ENCODE peak calls at places on chromosomes 4 and X, in ten cellular contexts. One of them, this sample, is unnamed. For H3K27me3, the result is how much of the 10 kb centered on the place peaks cover.

GRCh38 chr4:57077550-57078311 is 32.5 kb downstream of the IGFBP7 start:
- DNase-seq in cardiac muscle cell: peak
- DNase-seq in right cardiac atrium: no peak
- DNase-seq in endothelial cell of umbilical vein: peak
- DNase-seq in aorta: no peak
- DNase-seq in PC-3: peak
- DNase-seq in CD4-positive, alpha-beta T cell: no peak
- DNase-seq in sigmoid colon: no peak
- DNase-seq in ovary: no peak
- DNase-seq in body of pancreas: no peak
- DNase-seq in this sample: no peak

GRCh38 chr4:106358899-106359298 is 9.7 kb downstream of the GIMD1 start:
- DNase-seq in cardiac muscle cell: peak
- DNase-seq in right cardiac atrium: no peak
- DNase-seq in endothelial cell of umbilical vein: no peak
- DNase-seq in aorta: no peak
- DNase-seq in PC-3: peak
- DNase-seq in CD4-positive, alpha-beta T cell: no peak
- DNase-seq in sigmoid colon: no peak
- DNase-seq in ovary: no peak
- DNase-seq in body of pancreas: no peak
- DNase-seq in this sample: no peak

GRCh38 chrX:18994713-18995112 is 10.8 kb upstream of the PHKA2 start:
- DNase-seq in cardiac muscle cell: peak
- DNase-seq in right cardiac atrium: no peak
- DNase-seq in endothelial cell of umbilical vein: no peak
- DNase-seq in aorta: no peak
- DNase-seq in PC-3: peak
- DNase-seq in CD4-positive, alpha-beta T cell: no peak
- DNase-seq in sigmoid colon: no peak
- DNase-seq in ovary: no peak
- DNase-seq in body of pancreas: no peak
- DNase-seq in this sample: no peak

GRCh38 chr4:30716158-30716557 is 4.0 kb upstream of the PCDH7 start:
- DNase-seq in cardiac muscle cell: peak
- DNase-seq in right cardiac atrium: no peak
- DNase-seq in endothelial cell of umbilical vein: peak
- DNase-seq in aorta: no peak
- DNase-seq in PC-3: peak
- DNase-seq in CD4-positive, alpha-beta T cell: no peak
- DNase-seq in sigmoid colon: no peak
- DNase-seq in ovary: no peak
- DNase-seq in body of pancreas: no peak
- DNase-seq in this sample: no peak

GRCh38 chr4:98659741-98660507 is 1.5 kb upstream of the TSPAN5 start:
- DNase-seq in cardiac muscle cell: peak
- DNase-seq in right cardiac atrium: no peak
- DNase-seq in endothelial cell of umbilical vein: peak
- DNase-seq in aorta: no peak
- DNase-seq in PC-3: peak
- DNase-seq in CD4-positive, alpha-beta T cell: no peak
- DNase-seq in sigmoid colon: no peak
- DNase-seq in ovary: no peak
- DNase-seq in body of pancreas: no peak
- DNase-seq in this sample: no peak

GRCh38 chr4:173288296-173288695 is 45.9 kb downstream of the HMGB2 start:
- DNase-seq in cardiac muscle cell: peak
- DNase-seq in right cardiac atrium: peak
- DNase-seq in endothelial cell of umbilical vein: peak
- DNase-seq in aorta: no peak
- DNase-seq in PC-3: peak
- DNase-seq in CD4-positive, alpha-beta T cell: peak
- DNase-seq in sigmoid colon: peak
- DNase-seq in ovary: no peak
- DNase-seq in body of pancreas: peak
- DNase-seq in this sample: no peak

GRCh38 chr4:152458801-152459302 is 77.0 kb downstream of the FBXW7 start:
- DNase-seq in cardiac muscle cell: peak
- DNase-seq in right cardiac atrium: no peak
- DNase-seq in endothelial cell of umbilical vein: no peak
- DNase-seq in aorta: no peak
- DNase-seq in PC-3: no peak
- DNase-seq in CD4-positive, alpha-beta T cell: no peak
- DNase-seq in sigmoid colon: no peak
- DNase-seq in ovary: no peak
- DNase-seq in body of pancreas: no peak
- DNase-seq in this sample: no peak

GRCh38 chr4:180947421-180947820 is 1295.8 kb upstream of the TENM3 start:
- DNase-seq in cardiac muscle cell: peak
- DNase-seq in right cardiac atrium: no peak
- DNase-seq in endothelial cell of umbilical vein: no peak
- DNase-seq in aorta: no peak
- DNase-seq in PC-3: peak
- DNase-seq in CD4-positive, alpha-beta T cell: no peak
- DNase-seq in sigmoid colon: no peak
- DNase-seq in ovary: no peak
- DNase-seq in body of pancreas: no peak
- DNase-seq in this sample: no peak

GRCh38 chr4:53100801-53101581 is 238.9 kb downstream of the RASL11B start:
- DNase-seq in cardiac muscle cell: peak
- DNase-seq in right cardiac atrium: no peak
- DNase-seq in endothelial cell of umbilical vein: peak
- DNase-seq in aorta: no peak
- DNase-seq in PC-3: peak
- DNase-seq in CD4-positive, alpha-beta T cell: no peak
- DNase-seq in sigmoid colon: no peak
- DNase-seq in ovary: no peak
- DNase-seq in body of pancreas: no peak
- DNase-seq in this sample: no peak

GRCh38 chr4:142036795-142037583 is 400.6 kb downstream of the IL15 start:
- DNase-seq in cardiac muscle cell: no peak
- DNase-seq in right cardiac atrium: no peak
- DNase-seq in endothelial cell of umbilical vein: peak
- DNase-seq in aorta: no peak
- DNase-seq in PC-3: peak
- DNase-seq in CD4-positive, alpha-beta T cell: no peak
- DNase-seq in sigmoid colon: no peak
- DNase-seq in ovary: no peak
- DNase-seq in body of pancreas: no peak
- DNase-seq in this sample: no peak

GRCh38 chr4:68476191-68476590 is 28.9 kb downstream of the TMPRSS11E start:
- DNase-seq in cardiac muscle cell: no peak
- DNase-seq in right cardiac atrium: no peak
- DNase-seq in endothelial cell of umbilical vein: no peak
- DNase-seq in aorta: no peak
- DNase-seq in PC-3: no peak
- DNase-seq in CD4-positive, alpha-beta T cell: no peak
- DNase-seq in sigmoid colon: no peak
- DNase-seq in ovary: no peak
- DNase-seq in body of pancreas: no peak
- DNase-seq in this sample: no peak

GRCh38 chr4:105808030-105808429 is 87.2 kb upstream of the NPNT start:
- DNase-seq in cardiac muscle cell: peak
- DNase-seq in right cardiac atrium: no peak
- DNase-seq in endothelial cell of umbilical vein: no peak
- DNase-seq in aorta: no peak
- DNase-seq in PC-3: no peak
- DNase-seq in CD4-positive, alpha-beta T cell: no peak
- DNase-seq in sigmoid colon: no peak
- DNase-seq in ovary: no peak
- DNase-seq in body of pancreas: no peak
- DNase-seq in this sample: no peak

GRCh38 chr4:142818009-142818408 is 28.1 kb downstream of the INPP4B start:
- DNase-seq in cardiac muscle cell: peak
- DNase-seq in right cardiac atrium: no peak
- DNase-seq in endothelial cell of umbilical vein: no peak
- DNase-seq in aorta: no peak
- DNase-seq in PC-3: peak
- DNase-seq in CD4-positive, alpha-beta T cell: no peak
- DNase-seq in sigmoid colon: no peak
- DNase-seq in ovary: no peak
- DNase-seq in body of pancreas: no peak
- DNase-seq in this sample: no peak

GRCh38 chrX:14267224-14267623 is 237.5 kb upstream of the GEMIN8 start:
- DNase-seq in cardiac muscle cell: no peak
- DNase-seq in right cardiac atrium: no peak
- DNase-seq in endothelial cell of umbilical vein: no peak
- DNase-seq in aorta: no peak
- DNase-seq in PC-3: no peak
- DNase-seq in CD4-positive, alpha-beta T cell: no peak
- DNase-seq in sigmoid colon: no peak
- DNase-seq in ovary: no peak
- DNase-seq in body of pancreas: no peak
- DNase-seq in this sample: no peak

DNA sequence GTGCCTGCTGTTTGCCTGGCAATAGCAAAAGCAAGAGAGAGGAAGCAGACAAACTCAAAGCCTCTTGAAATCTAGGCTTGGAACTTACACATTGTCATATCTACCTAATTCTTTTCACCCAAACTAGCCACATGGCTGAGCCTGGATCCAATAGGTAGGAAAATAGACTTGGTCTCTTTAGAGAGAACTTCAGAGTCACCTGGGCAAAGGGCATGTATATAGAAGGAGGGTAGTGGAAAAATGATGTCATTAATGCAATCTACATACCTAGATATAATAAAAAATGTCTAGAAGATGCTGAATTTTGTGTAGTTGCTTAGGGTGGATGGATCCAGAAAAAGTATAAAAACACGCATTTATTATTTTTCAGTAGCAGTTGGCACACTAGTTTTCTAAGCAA is 237.0 kb upstream of the GEMIN8 start:
- DNase-seq in cardiac muscle cell: no peak
- DNase-seq in right cardiac atrium: no peak
- DNase-seq in endothelial cell of umbilical vein: no peak
- DNase-seq in aorta: no peak
- DNase-seq in PC-3: no peak
- DNase-seq in CD4-positive, alpha-beta T cell: no peak
- DNase-seq in sigmoid colon: no peak
- DNase-seq in ovary: no peak
- DNase-seq in body of pancreas: no peak
- DNase-seq in this sample: no peak
- H3K27ac ChIP-seq in cardiac muscle cell: no peak
- H3K27ac ChIP-seq in right cardiac atrium: no peak
- H3K27ac ChIP-seq in endothelial cell of umbilical vein: no peak
- H3K27ac ChIP-seq in aorta: no peak
- H3K27ac ChIP-seq in PC-3: no peak
- H3K27ac ChIP-seq in CD4-positive, alpha-beta T cell: no peak
- H3K27ac ChIP-seq in sigmoid colon: no peak
- H3K27ac ChIP-seq in ovary: no peak
- H3K27ac ChIP-seq in body of pancreas: no peak
- H3K27ac ChIP-seq in this sample: no peak

GRCh38 chrX:84873176-84873575 is 130.5 kb upstream of the APOOL start:
- DNase-seq in cardiac muscle cell: no peak
- DNase-seq in right cardiac atrium: peak
- DNase-seq in endothelial cell of umbilical vein: no peak
- DNase-seq in aorta: no peak
- DNase-seq in PC-3: no peak
- DNase-seq in CD4-positive, alpha-beta T cell: no peak
- DNase-seq in sigmoid colon: no peak
- DNase-seq in ovary: no peak
- DNase-seq in body of pancreas: no peak
- DNase-seq in this sample: no peak
- H3K27me3 ChIP-seq in cardiac muscle cell: under half
- H3K27me3 ChIP-seq in right cardiac atrium: under half
- H3K27me3 ChIP-seq in endothelial cell of umbilical vein: under half
- H3K27me3 ChIP-seq in aorta: under half
- H3K27me3 ChIP-seq in PC-3: under half
- H3K27me3 ChIP-seq in CD4-positive, alpha-beta T cell: under half
- H3K27me3 ChIP-seq in sigmoid colon: under half
- H3K27me3 ChIP-seq in ovary: under half
- H3K27me3 ChIP-seq in body of pancreas: under half
- H3K27me3 ChIP-seq in this sample: under half

GRCh38 chrX:120302434-120302833 is 8.8 kb downstream of the TMEM255A start:
- DNase-seq in cardiac muscle cell: no peak
- DNase-seq in right cardiac atrium: peak
- DNase-seq in endothelial cell of umbilical vein: no peak
- DNase-seq in aorta: no peak
- DNase-seq in PC-3: no peak
- DNase-seq in CD4-positive, alpha-beta T cell: peak
- DNase-seq in sigmoid colon: no peak
- DNase-seq in ovary: no peak
- DNase-seq in body of pancreas: peak
- DNase-seq in this sample: no peak

GRCh38 chrX:120301960-120302359 is 9.3 kb downstream of the TMEM255A start:
- DNase-seq in cardiac muscle cell: no peak
- DNase-seq in right cardiac atrium: no peak
- DNase-seq in endothelial cell of umbilical vein: no peak
- DNase-seq in aorta: no peak
- DNase-seq in PC-3: no peak
- DNase-seq in CD4-positive, alpha-beta T cell: no peak
- DNase-seq in sigmoid colon: no peak
- DNase-seq in ovary: no peak
- DNase-seq in body of pancreas: no peak
- DNase-seq in this sample: no peak

GRCh38 chrX:120306640-120307039 is 4.6 kb downstream of the TMEM255A start:
- DNase-seq in cardiac muscle cell: no peak
- DNase-seq in right cardiac atrium: no peak
- DNase-seq in endothelial cell of umbilical vein: no peak
- DNase-seq in aorta: no peak
- DNase-seq in PC-3: peak
- DNase-seq in CD4-positive, alpha-beta T cell: no peak
- DNase-seq in sigmoid colon: no peak
- DNase-seq in ovary: no peak
- DNase-seq in body of pancreas: no peak
- DNase-seq in this sample: no peak

GRCh38 chrX:120305531-120306145 is 5.6 kb downstream of the TMEM255A start:
- DNase-seq in cardiac muscle cell: no peak
- DNase-seq in right cardiac atrium: peak
- DNase-seq in endothelial cell of umbilical vein: no peak
- DNase-seq in aorta: no peak
- DNase-seq in PC-3: peak
- DNase-seq in CD4-positive, alpha-beta T cell: no peak
- DNase-seq in sigmoid colon: no peak
- DNase-seq in ovary: no peak
- DNase-seq in body of pancreas: no peak
- DNase-seq in this sample: no peak

DNA sequence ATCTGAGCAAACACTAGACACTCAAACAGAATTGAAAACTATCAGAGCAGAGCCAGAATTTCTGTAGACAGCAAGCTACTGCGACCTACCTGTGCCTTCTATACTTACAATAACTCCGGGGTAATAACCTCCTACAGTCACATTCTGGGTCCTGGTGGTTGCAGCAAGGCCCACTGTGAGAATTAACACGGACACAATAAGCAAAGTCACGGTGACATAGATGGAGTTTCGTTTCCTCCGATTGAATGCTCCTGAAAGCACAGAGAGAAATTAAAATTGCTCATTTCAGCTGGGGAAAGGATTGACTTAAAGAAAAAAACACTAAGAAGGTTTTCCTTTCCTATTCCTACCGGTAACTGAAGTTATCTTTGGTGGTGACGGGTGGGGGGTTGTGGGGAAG is 7.0 kb downstream of the TMEM255A start:
- DNase-seq in cardiac muscle cell: no peak
- DNase-seq in right cardiac atrium: no peak
- DNase-seq in endothelial cell of umbilical vein: no peak
- DNase-seq in aorta: no peak
- DNase-seq in PC-3: no peak
- DNase-seq in CD4-positive, alpha-beta T cell: no peak
- DNase-seq in sigmoid colon: no peak
- DNase-seq in ovary: no peak
- DNase-seq in body of pancreas: no peak
- DNase-seq in this sample: no peak
- H3K27ac ChIP-seq in cardiac muscle cell: no peak
- H3K27ac ChIP-seq in right cardiac atrium: no peak
- H3K27ac ChIP-seq in endothelial cell of umbilical vein: no peak
- H3K27ac ChIP-seq in aorta: no peak
- H3K27ac ChIP-seq in PC-3: no peak
- H3K27ac ChIP-seq in CD4-positive, alpha-beta T cell: no peak
- H3K27ac ChIP-seq in sigmoid colon: no peak
- H3K27ac ChIP-seq in ovary: no peak
- H3K27ac ChIP-seq in body of pancreas: no peak
- H3K27ac ChIP-seq in this sample: no peak

GRCh38 chrX:17860179-17860780 is 818 bp downstream of the RAI2 start:
- DNase-seq in cardiac muscle cell: no peak
- DNase-seq in right cardiac atrium: peak
- DNase-seq in endothelial cell of umbilical vein: peak
- DNase-seq in aorta: no peak
- DNase-seq in PC-3: no peak
- DNase-seq in CD4-positive, alpha-beta T cell: no peak
- DNase-seq in sigmoid colon: peak
- DNase-seq in ovary: peak
- DNase-seq in body of pancreas: peak
- DNase-seq in this sample: peak
- H3K27me3 ChIP-seq in cardiac muscle cell: half or more
- H3K27me3 ChIP-seq in right cardiac atrium: under half
- H3K27me3 ChIP-seq in endothelial cell of umbilical vein: under half
- H3K27me3 ChIP-seq in aorta: under half
- H3K27me3 ChIP-seq in PC-3: under half
- H3K27me3 ChIP-seq in CD4-positive, alpha-beta T cell: under half
- H3K27me3 ChIP-seq in sigmoid colon: under half
- H3K27me3 ChIP-seq in ovary: under half
- H3K27me3 ChIP-seq in body of pancreas: under half
- H3K27me3 ChIP-seq in this sample: under half